ENCODE peak calls at places on chromosomes 16 and 17, in seven cellular contexts. U, V, M, K, Z, B and D are unnamed samples.

GRCh38 chr17:45221081-45221996 is at the start of gene FMNL1:
- DNase-seq in U (no peak), V (no peak), M (no peak), K (peak; percentile 75), Z (no peak), B (no peak), D (no peak)

GRCh38 chr17:67606471-67606870 is 111.3 kb upstream of the NOL11 start:
- DNase-seq in U (no peak), V (peak; percentile 55), M (no peak), K (no peak), Z (no peak), B (no peak), D (no peak)

GRCh38 chr16:4521971-4522623 is 16.5 kb downstream of the CDIP1 start:
- DNase-seq in U (peak; percentile 28), V (peak; percentile 17), M (no peak), K (no peak), Z (no peak), B (no peak), D (no peak)

GRCh38 chr17:50426814-50427787 is 1.1 kb downstream of the ACSF2 start:
- DNase-seq in U (no peak), V (peak; percentile 31), M (no peak), K (peak; percentile 27), Z (peak; percentile 69), B (peak; percentile 53), D (no peak)

GRCh38 chr17:45902892-45903346 is 8.6 kb downstream of the MAPT start:
- DNase-seq in U (no peak), V (no peak), M (no peak), K (no peak), Z (no peak), B (no peak), D (no peak)

GRCh38 chr16:67284699-67285646 is 5.6 kb downstream of the PLEKHG4 start:
- DNase-seq in U (no peak), V (peak; percentile 39), M (no peak), K (no peak), Z (no peak), B (no peak), D (no peak)

GRCh38 chr16:84730406-84731106 is 30.8 kb downstream of the USP10 start:
- DNase-seq in U (peak; percentile 87), V (peak; percentile 95), M (no peak), K (no peak), Z (peak; percentile 87), B (peak; percentile 80), D (no peak)

GRCh38 chr16:57916735-57917450 is 54.0 kb downstream of the CNGB1 start:
- DNase-seq in U (no peak), V (no peak), M (no peak), K (no peak), Z (no peak), B (peak; percentile 88), D (no peak)

GRCh38 chr16:14309001-14309886 is 238.1 kb downstream of the MRTFB start:
- DNase-seq in U (no peak), V (no peak), M (no peak), K (peak; percentile 21), Z (no peak), B (peak; percentile 77), D (no peak)

GRCh38 chr16:1920727-1921155 is 2.5 kb upstream of the HS3ST6 start:
- DNase-seq in U (no peak), V (no peak), M (no peak), K (no peak), Z (no peak), B (no peak), D (no peak)

GRCh38 chr16:29700253-29700987 is 21.4 kb downstream of the QPRT start:
- DNase-seq in U (peak; percentile 79), V (peak; percentile 93), M (peak; percentile 72), K (peak; percentile 75), Z (peak; percentile 89), B (peak; percentile 90), D (peak; percentile 47)

GRCh38 chr16:49619811-49620157 is 236.1 kb downstream of the ZNF423 start:
- DNase-seq in U (no peak), V (no peak), M (no peak), K (no peak), Z (peak; percentile 50), B (no peak), D (no peak)

GRCh38 chr17:27158390-27158789 is 135.5 kb upstream of the WSB1 start:
- DNase-seq in U (no peak), V (no peak), M (no peak), K (no peak), Z (no peak), B (no peak), D (peak; percentile 77)

GRCh38 chr17:67238976-67239375 is 6.0 kb downstream of the HELZ start:
- DNase-seq in U (no peak), V (no peak), M (no peak), K (no peak), Z (no peak), B (no peak), D (no peak)

GRCh38 chr17:68886401-68886800 is 68.8 kb downstream of the ABCA8 start:
- DNase-seq in U (no peak), V (no peak), M (no peak), K (no peak), Z (no peak), B (no peak), D (no peak)

GRCh38 chr16:24836836-24837235 is 8.9 kb upstream of the SLC5A11 start:
- DNase-seq in U (no peak), V (no peak), M (no peak), K (no peak), Z (peak; percentile 8), B (no peak), D (no peak)

GRCh38 chr16:24833352-24833751 is 12.4 kb upstream of the SLC5A11 start:
- DNase-seq in U (no peak), V (no peak), M (no peak), K (no peak), Z (peak; percentile 6), B (no peak), D (no peak)

GRCh38 chr16:24838554-24839266 is 7.1 kb upstream of the SLC5A11 start:
- DNase-seq in U (peak; percentile 42), V (peak; percentile 83), M (no peak), K (no peak), Z (no peak), B (no peak), D (no peak)

GRCh38 chr16:24837969-24838368 is 7.8 kb upstream of the SLC5A11 start:
- DNase-seq in U (no peak), V (no peak), M (no peak), K (no peak), Z (no peak), B (no peak), D (no peak)

GRCh38 chr16:24834459-24835335 is 11.1 kb upstream of the SLC5A11 start:
- DNase-seq in U (peak; percentile 37), V (peak; percentile 59), M (no peak), K (no peak), Z (peak; percentile 36), B (peak; percentile 44), D (no peak)
- TF ChIP-seq CTCF in U (peak; percentile 72), V (peak; percentile 89), M (no peak), K (no peak), Z (peak; percentile 28), B (no peak), D (peak; percentile 80)

DNA sequence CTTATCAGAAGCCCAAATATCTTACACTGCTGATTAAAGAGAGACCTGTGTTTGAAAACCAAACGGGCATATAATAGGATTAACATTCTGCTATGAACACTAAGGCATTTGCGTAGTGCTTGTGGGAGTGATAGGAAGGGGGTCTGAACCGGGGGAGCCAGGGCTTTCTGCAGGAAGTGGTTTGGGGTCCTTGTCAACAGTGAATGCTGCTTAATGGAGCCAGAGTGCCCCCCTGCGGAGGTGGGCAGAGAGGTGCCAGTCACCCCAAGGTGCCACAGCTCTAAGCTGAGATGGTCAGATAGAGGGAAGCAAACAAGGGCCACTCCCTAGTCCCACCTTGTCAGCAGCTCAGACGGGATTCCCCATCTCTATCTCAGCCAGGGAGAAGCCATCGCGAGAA is 17.6 kb downstream of the NAA60 start:
- DNase-seq in U (no peak), V (no peak), M (no peak), K (peak; percentile 65), Z (no peak), B (no peak), D (no peak)
- TF ChIP-seq CTCF in U (no peak), V (no peak), M (no peak), K (peak; percentile 52), Z (no peak), B (no peak), D (no peak)

GRCh38 chr16:17412221-17412620 is 58.5 kb downstream of the XYLT1 start:
- DNase-seq in U (no peak), V (peak; percentile 19), M (no peak), K (no peak), Z (no peak), B (no peak), D (no peak)

GRCh38 chr16:17411263-17411662 is 59.5 kb downstream of the XYLT1 start:
- DNase-seq in U (no peak), V (no peak), M (no peak), K (no peak), Z (no peak), B (no peak), D (no peak)

GRCh38 chr16:17408955-17409441 is 61.8 kb downstream of the XYLT1 start:
- DNase-seq in U (no peak), V (no peak), M (no peak), K (no peak), Z (no peak), B (no peak), D (no peak)

GRCh38 chr16:17408296-17408695 is 62.5 kb downstream of the XYLT1 start:
- DNase-seq in U (no peak), V (no peak), M (no peak), K (no peak), Z (no peak), B (no peak), D (no peak)

DNA sequence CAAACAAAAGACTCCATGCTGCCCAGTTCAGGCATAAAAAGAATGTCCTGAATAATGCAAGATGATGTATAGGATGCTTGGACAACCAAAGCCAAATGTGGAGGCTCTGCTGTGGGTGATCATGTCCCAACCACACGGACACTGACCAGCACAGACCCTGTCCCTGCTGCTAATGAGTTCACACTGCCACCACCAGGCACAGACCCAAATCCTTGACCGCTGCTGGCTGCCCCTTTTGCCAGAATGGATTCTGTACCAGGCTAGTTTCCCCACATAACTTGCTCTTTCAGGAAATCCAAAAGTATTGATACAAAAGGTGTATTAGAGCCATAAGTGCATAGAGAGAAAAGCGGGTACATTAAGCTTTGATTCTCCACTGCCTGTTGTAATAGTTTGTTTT is 60.9 kb downstream of the XYLT1 start:
- DNase-seq in U (no peak), V (no peak), M (no peak), K (no peak), Z (no peak), B (no peak), D (peak; percentile 40)
- TF ChIP-seq CTCF in U (no peak), V (no peak), M (no peak), K (no peak), Z (no peak), B (no peak), D (no peak)

DNA sequence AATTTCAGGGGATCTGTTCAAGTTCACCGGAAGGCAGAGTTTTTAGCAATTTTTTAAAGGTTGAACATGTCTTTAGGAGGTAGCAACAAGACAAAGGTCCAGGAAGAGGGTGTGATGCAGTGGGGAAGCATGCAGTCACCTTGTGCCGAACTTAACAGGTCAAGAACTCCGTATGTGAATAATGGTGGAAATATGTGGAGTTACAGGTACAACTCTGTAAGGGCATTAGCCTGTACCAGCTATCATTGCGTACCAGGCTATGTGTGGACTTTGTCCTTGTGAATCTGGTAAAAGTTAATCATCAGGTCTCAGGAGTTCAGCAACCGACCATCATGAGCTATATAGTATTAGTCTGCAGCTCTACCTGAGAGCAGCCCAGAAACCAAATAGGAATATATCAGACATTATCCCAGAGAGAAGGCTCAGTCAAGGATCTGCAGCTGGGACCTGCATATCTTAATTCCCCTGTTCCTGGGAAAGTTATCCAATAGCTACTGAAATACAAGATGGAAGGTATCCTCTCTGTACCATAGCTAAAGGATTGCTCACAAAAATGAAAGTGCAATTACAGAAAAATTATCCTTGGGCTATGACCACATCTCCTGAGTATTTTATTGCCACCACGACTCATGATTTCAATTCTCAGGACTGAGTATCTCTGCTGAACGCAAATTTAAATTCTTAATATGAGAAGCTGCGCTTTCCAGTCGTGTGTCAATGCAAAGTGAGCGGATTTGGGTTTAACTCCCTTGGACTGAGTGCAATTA is 469.3 kb downstream of the CDH13 start:
- DNase-seq in U (no peak), V (peak; percentile 18), M (no peak), K (no peak), Z (no peak), B (peak; percentile 36), D (no peak)
- TF ChIP-seq CTCF in U (no peak), V (no peak), M (no peak), K (no peak), Z (no peak), B (no peak), D (no peak)